ENCODE peak calls at places on chromosomes 13 and 19, in six cellular contexts. One of them, this sample, is unnamed.

GRCh38 chr13:32314968-32315254 is 252 bp downstream of the ZAR1L start:
- DNase-seq in IMR-90: peak
- DNase-seq in cardiac muscle cell: peak
- DNase-seq in GM23248: peak
- DNase-seq in hepatocyte: peak
- DNase-seq in endodermal cell: no peak
- DNase-seq in this sample: no peak

GRCh38 chr19:39160889-39161672 is 35.5 kb downstream of the PAK4 start:
- DNase-seq in cardiac muscle cell: peak
- DNase-seq in hepatocyte: no peak
- DNase-seq in IMR-90: peak
- DNase-seq in endodermal cell: no peak
- DNase-seq in GM23248: peak
- DNase-seq in this sample: no peak

GRCh38 chr13:112657850-112658445 is 31.9 kb upstream of the ATP11A start:
- DNase-seq in cardiac muscle cell: peak
- DNase-seq in hepatocyte: peak
- DNase-seq in IMR-90: peak
- DNase-seq in endodermal cell: peak
- DNase-seq in GM23248: peak
- DNase-seq in this sample: no peak

GRCh38 chr19:37817180-37817911 is 38.0 kb upstream of the ZNF573 start:
- DNase-seq in endodermal cell: peak
- DNase-seq in cardiac muscle cell: peak
- DNase-seq in GM23248: peak
- DNase-seq in IMR-90: peak
- DNase-seq in hepatocyte: peak
- DNase-seq in this sample: peak

GRCh38 chr19:5103061-5103701 is 134.3 kb downstream of the KDM4B start:
- DNase-seq in cardiac muscle cell: peak
- DNase-seq in endodermal cell: no peak
- DNase-seq in hepatocyte: peak
- DNase-seq in IMR-90: peak
- DNase-seq in GM23248: peak
- DNase-seq in this sample: no peak

GRCh38 chr19:34171539-34171876 is 796 bp upstream of the LSM14A start:
- DNase-seq in endodermal cell: no peak
- DNase-seq in cardiac muscle cell: peak
- DNase-seq in hepatocyte: no peak
- DNase-seq in GM23248: peak
- DNase-seq in IMR-90: peak
- DNase-seq in this sample: no peak

GRCh38 chr13:49616688-49617065 is 11.6 kb upstream of the ARL11 start:
- DNase-seq in cardiac muscle cell: no peak
- DNase-seq in hepatocyte: no peak
- DNase-seq in IMR-90: no peak
- DNase-seq in endodermal cell: no peak
- DNase-seq in GM23248: no peak
- DNase-seq in this sample: no peak

GRCh38 chr13:31322025-31322424 is 122.2 kb downstream of the B3GLCT start:
- DNase-seq in cardiac muscle cell: peak
- DNase-seq in endodermal cell: no peak
- DNase-seq in hepatocyte: peak
- DNase-seq in IMR-90: peak
- DNase-seq in GM23248: peak
- DNase-seq in this sample: no peak

GRCh38 chr19:39474139-39474620 is 6.5 kb upstream of the TIMM50 start:
- DNase-seq in endodermal cell: peak
- DNase-seq in hepatocyte: peak
- DNase-seq in cardiac muscle cell: peak
- DNase-seq in GM23248: peak
- DNase-seq in IMR-90: peak
- DNase-seq in this sample: no peak

GRCh38 chr19:30651066-30651465 is 278.9 kb downstream of the ZNF536 start:
- DNase-seq in cardiac muscle cell: no peak
- DNase-seq in hepatocyte: no peak
- DNase-seq in endodermal cell: peak
- DNase-seq in GM23248: no peak
- DNase-seq in IMR-90: no peak
- DNase-seq in this sample: peak
- H3K4me3 ChIP-seq in cardiac muscle cell: no peak
- H3K4me3 ChIP-seq in hepatocyte: no peak
- H3K4me3 ChIP-seq in endodermal cell: no peak
- H3K4me3 ChIP-seq in GM23248: no peak
- H3K4me3 ChIP-seq in IMR-90: no peak
- H3K4me3 ChIP-seq in this sample: no peak

GRCh38 chr19:17617807-17618192 is 62.4 kb downstream of the COLGALT1 start:
- DNase-seq in cardiac muscle cell: no peak
- DNase-seq in hepatocyte: no peak
- DNase-seq in endodermal cell: no peak
- DNase-seq in GM23248: no peak
- DNase-seq in IMR-90: no peak
- DNase-seq in this sample: no peak

GRCh38 chr19:17618281-17618903 is 62.9 kb downstream of the COLGALT1 start:
- DNase-seq in endodermal cell: no peak
- DNase-seq in cardiac muscle cell: no peak
- DNase-seq in hepatocyte: no peak
- DNase-seq in GM23248: no peak
- DNase-seq in IMR-90: no peak
- DNase-seq in this sample: no peak

GRCh38 chr19:17615889-17616685 is 60.6 kb downstream of the COLGALT1 start:
- DNase-seq in IMR-90: no peak
- DNase-seq in GM23248: peak
- DNase-seq in cardiac muscle cell: peak
- DNase-seq in endodermal cell: peak
- DNase-seq in hepatocyte: no peak
- DNase-seq in this sample: no peak

GRCh38 chr19:17616961-17617806 is 61.7 kb downstream of the COLGALT1 start:
- DNase-seq in cardiac muscle cell: peak
- DNase-seq in GM23248: peak
- DNase-seq in hepatocyte: peak
- DNase-seq in endodermal cell: peak
- DNase-seq in IMR-90: peak
- DNase-seq in this sample: no peak

GRCh38 chr19:17616686-17616960 is 61.2 kb downstream of the COLGALT1 start:
- DNase-seq in endodermal cell: no peak
- DNase-seq in IMR-90: no peak
- DNase-seq in GM23248: no peak
- DNase-seq in cardiac muscle cell: no peak
- DNase-seq in hepatocyte: no peak
- DNase-seq in this sample: no peak
- H3K4me3 ChIP-seq in endodermal cell: peak
- H3K4me3 ChIP-seq in IMR-90: no peak
- H3K4me3 ChIP-seq in GM23248: no peak
- H3K4me3 ChIP-seq in cardiac muscle cell: no peak
- H3K4me3 ChIP-seq in hepatocyte: no peak
- H3K4me3 ChIP-seq in this sample: peak

GRCh38 chr19:18699403-18700054 is 16.0 kb downstream of the CRTC1 start:
- DNase-seq in IMR-90: no peak
- DNase-seq in GM23248: no peak
- DNase-seq in cardiac muscle cell: no peak
- DNase-seq in hepatocyte: no peak
- DNase-seq in endodermal cell: peak
- DNase-seq in this sample: no peak
- H3K4me3 ChIP-seq in IMR-90: no peak
- H3K4me3 ChIP-seq in GM23248: no peak
- H3K4me3 ChIP-seq in cardiac muscle cell: no peak
- H3K4me3 ChIP-seq in hepatocyte: no peak
- H3K4me3 ChIP-seq in endodermal cell: no peak
- H3K4me3 ChIP-seq in this sample: no peak

GRCh38 chr19:12983091-12983490 is 12.2 kb upstream of the NFIX start:
- DNase-seq in cardiac muscle cell: no peak
- DNase-seq in hepatocyte: no peak
- DNase-seq in IMR-90: no peak
- DNase-seq in endodermal cell: no peak
- DNase-seq in GM23248: no peak
- DNase-seq in this sample: no peak

GRCh38 chr19:12982648-12983047 is 12.6 kb upstream of the NFIX start:
- DNase-seq in GM23248: no peak
- DNase-seq in cardiac muscle cell: no peak
- DNase-seq in hepatocyte: no peak
- DNase-seq in IMR-90: no peak
- DNase-seq in endodermal cell: no peak
- DNase-seq in this sample: no peak

GRCh38 chr19:12984143-12984627 is 11.1 kb upstream of the NFIX start:
- DNase-seq in GM23248: peak
- DNase-seq in hepatocyte: no peak
- DNase-seq in IMR-90: no peak
- DNase-seq in cardiac muscle cell: no peak
- DNase-seq in endodermal cell: no peak
- DNase-seq in this sample: no peak

GRCh38 chr19:12984683-12985048 is 10.6 kb upstream of the NFIX start:
- DNase-seq in hepatocyte: no peak
- DNase-seq in GM23248: no peak
- DNase-seq in cardiac muscle cell: no peak
- DNase-seq in endodermal cell: no peak
- DNase-seq in IMR-90: no peak
- DNase-seq in this sample: no peak

DNA sequence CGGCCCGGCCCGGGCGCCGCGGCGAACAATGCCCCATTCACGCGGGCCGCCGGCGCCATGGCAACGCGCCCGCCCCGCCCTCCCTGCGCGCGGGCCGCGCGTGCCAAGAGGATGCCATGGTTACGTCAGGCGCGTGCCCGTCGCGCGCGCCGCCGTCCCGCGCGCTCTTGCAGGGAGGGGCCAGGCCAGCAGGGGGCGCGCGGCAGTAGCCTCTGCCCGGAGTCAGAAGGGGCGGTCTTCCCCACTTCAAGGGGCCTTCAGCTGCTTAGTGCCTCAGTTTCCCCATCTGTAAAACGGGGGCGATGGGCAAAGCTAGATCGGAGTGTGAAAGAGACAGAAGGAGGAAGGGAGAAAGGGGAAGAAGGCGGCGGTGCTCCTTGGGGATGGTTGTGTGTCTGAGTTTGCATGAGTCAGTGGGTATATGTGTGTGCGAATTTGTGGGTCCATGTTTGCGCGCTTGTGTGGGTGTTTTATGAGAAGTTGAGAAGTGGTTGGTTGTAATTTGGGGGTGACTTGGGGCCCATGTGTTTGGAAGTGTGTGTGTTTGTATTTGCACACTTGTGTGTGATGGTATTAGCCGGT is 11.6 kb upstream of the NFIX start:
- DNase-seq in hepatocyte: peak
- DNase-seq in GM23248: peak
- DNase-seq in endodermal cell: peak
- DNase-seq in cardiac muscle cell: peak
- DNase-seq in IMR-90: peak
- DNase-seq in this sample: peak
- H3K4me3 ChIP-seq in hepatocyte: no peak
- H3K4me3 ChIP-seq in GM23248: peak
- H3K4me3 ChIP-seq in endodermal cell: peak
- H3K4me3 ChIP-seq in cardiac muscle cell: peak
- H3K4me3 ChIP-seq in IMR-90: peak
- H3K4me3 ChIP-seq in this sample: peak

GRCh38 chr13:77751513-77752456 is 54.3 kb downstream of the SLAIN1 start:
- DNase-seq in endodermal cell: peak
- DNase-seq in IMR-90: peak
- DNase-seq in cardiac muscle cell: peak
- DNase-seq in GM23248: peak
- DNase-seq in hepatocyte: peak
- DNase-seq in this sample: no peak
- H3K4me3 ChIP-seq in endodermal cell: no peak
- H3K4me3 ChIP-seq in IMR-90: no peak
- H3K4me3 ChIP-seq in cardiac muscle cell: no peak
- H3K4me3 ChIP-seq in GM23248: no peak
- H3K4me3 ChIP-seq in hepatocyte: no peak
- H3K4me3 ChIP-seq in this sample: no peak